ENCODE peak calls at places on chromosomes 5 and 9, in ten cellular contexts. One of them, this sample, is unnamed.

GRCh38 chr9:96449522-96449843 is 486 bp upstream of the HABP4 start:
- DNase-seq in foreskin keratinocyte: no peak
- DNase-seq in PC-3: no peak
- DNase-seq in activated T-cell treated with anti-CD3 and anti-CD28 coated beads, Interleukin-2, amount 50 U/mL, for 72 hours: no peak
- DNase-seq in ACHN: no peak
- DNase-seq in head of caudate nucleus: no peak
- DNase-seq in HCEC 1CT: no peak
- DNase-seq in pancreas: no peak
- DNase-seq in fibroblast of the conjunctiva: no peak
- DNase-seq in RWPE1: no peak
- DNase-seq in this sample: no peak

GRCh38 chr5:92508271-92508670 is 1072.7 kb downstream of the NR2F1-AS1 start:
- DNase-seq in ACHN: peak; percentile 14
- DNase-seq in fibroblast of the conjunctiva: no peak
- DNase-seq in HCEC 1CT: no peak
- DNase-seq in PC-3: peak; percentile 2
- DNase-seq in RWPE1: no peak
- DNase-seq in activated T-cell treated with anti-CD3 and anti-CD28 coated beads, Interleukin-2, amount 50 U/mL, for 72 hours: no peak
- DNase-seq in pancreas: no peak
- DNase-seq in foreskin keratinocyte: peak; percentile 17
- DNase-seq in head of caudate nucleus: no peak
- DNase-seq in this sample: peak; percentile 4

GRCh38 chr5:50445281-50445949 is 4.3 kb upstream of the EMB start:
- DNase-seq in PC-3: no peak
- DNase-seq in HCEC 1CT: no peak
- DNase-seq in head of caudate nucleus: no peak
- DNase-seq in pancreas: no peak
- DNase-seq in activated T-cell treated with anti-CD3 and anti-CD28 coated beads, Interleukin-2, amount 50 U/mL, for 72 hours: peak; percentile 25
- DNase-seq in foreskin keratinocyte: no peak
- DNase-seq in fibroblast of the conjunctiva: no peak
- DNase-seq in RWPE1: no peak
- DNase-seq in ACHN: no peak
- DNase-seq in this sample: no peak

GRCh38 chr5:134143964-134144941 is 29.8 kb downstream of the TCF7 start:
- DNase-seq in HCEC 1CT: no peak
- DNase-seq in activated T-cell treated with anti-CD3 and anti-CD28 coated beads, Interleukin-2, amount 50 U/mL, for 72 hours: no peak
- DNase-seq in foreskin keratinocyte: no peak
- DNase-seq in pancreas: peak; percentile 55
- DNase-seq in RWPE1: no peak
- DNase-seq in fibroblast of the conjunctiva: no peak
- DNase-seq in head of caudate nucleus: peak; percentile 4
- DNase-seq in ACHN: no peak
- DNase-seq in PC-3: no peak
- DNase-seq in this sample: no peak

GRCh38 chr9:79877943-79878612 is 306.3 kb downstream of the TLE4 start:
- DNase-seq in pancreas: no peak
- DNase-seq in head of caudate nucleus: no peak
- DNase-seq in fibroblast of the conjunctiva: no peak
- DNase-seq in foreskin keratinocyte: no peak
- DNase-seq in activated T-cell treated with anti-CD3 and anti-CD28 coated beads, Interleukin-2, amount 50 U/mL, for 72 hours: no peak
- DNase-seq in PC-3: peak; percentile 6
- DNase-seq in RWPE1: no peak
- DNase-seq in HCEC 1CT: no peak
- DNase-seq in ACHN: no peak
- DNase-seq in this sample: no peak

GRCh38 chr5:122236270-122236669 is 75.8 kb upstream of the SNCAIP start:
- DNase-seq in PC-3: peak; percentile 59
- DNase-seq in pancreas: no peak
- DNase-seq in foreskin keratinocyte: peak; percentile 64
- DNase-seq in head of caudate nucleus: no peak
- DNase-seq in ACHN: no peak
- DNase-seq in HCEC 1CT: no peak
- DNase-seq in activated T-cell treated with anti-CD3 and anti-CD28 coated beads, Interleukin-2, amount 50 U/mL, for 72 hours: no peak
- DNase-seq in fibroblast of the conjunctiva: no peak
- DNase-seq in RWPE1: peak; percentile 38
- DNase-seq in this sample: peak; percentile 57

GRCh38 chr5:1488882-1489680 is 34.7 kb downstream of the LPCAT1 start:
- DNase-seq in RWPE1: peak; percentile 38
- DNase-seq in fibroblast of the conjunctiva: peak; percentile 55
- DNase-seq in activated T-cell treated with anti-CD3 and anti-CD28 coated beads, Interleukin-2, amount 50 U/mL, for 72 hours: peak; percentile 69
- DNase-seq in ACHN: peak; percentile 5
- DNase-seq in pancreas: peak; percentile 30
- DNase-seq in HCEC 1CT: peak; percentile 82
- DNase-seq in head of caudate nucleus: no peak
- DNase-seq in foreskin keratinocyte: peak; percentile 37
- DNase-seq in PC-3: peak; percentile 69
- DNase-seq in this sample: peak; percentile 87

GRCh38 chr5:158152151-158152550 is 293.2 kb upstream of the CLINT1 start:
- DNase-seq in PC-3: no peak
- DNase-seq in foreskin keratinocyte: no peak
- DNase-seq in fibroblast of the conjunctiva: no peak
- DNase-seq in RWPE1: no peak
- DNase-seq in ACHN: no peak
- DNase-seq in activated T-cell treated with anti-CD3 and anti-CD28 coated beads, Interleukin-2, amount 50 U/mL, for 72 hours: no peak
- DNase-seq in head of caudate nucleus: no peak
- DNase-seq in HCEC 1CT: no peak
- DNase-seq in pancreas: no peak
- DNase-seq in this sample: no peak

GRCh38 chr9:105716146-105716545 is 21.8 kb downstream of the TMEM38B start:
- DNase-seq in PC-3: no peak
- DNase-seq in pancreas: no peak
- DNase-seq in head of caudate nucleus: no peak
- DNase-seq in ACHN: no peak
- DNase-seq in HCEC 1CT: no peak
- DNase-seq in activated T-cell treated with anti-CD3 and anti-CD28 coated beads, Interleukin-2, amount 50 U/mL, for 72 hours: no peak
- DNase-seq in foreskin keratinocyte: no peak
- DNase-seq in RWPE1: no peak
- DNase-seq in fibroblast of the conjunctiva: no peak
- DNase-seq in this sample: no peak

GRCh38 chr9:68685770-68686169 is 19.3 kb upstream of the PIP5K1B start:
- DNase-seq in RWPE1: no peak
- DNase-seq in head of caudate nucleus: no peak
- DNase-seq in PC-3: peak; percentile 51
- DNase-seq in ACHN: peak; percentile 49
- DNase-seq in pancreas: no peak
- DNase-seq in fibroblast of the conjunctiva: no peak
- DNase-seq in activated T-cell treated with anti-CD3 and anti-CD28 coated beads, Interleukin-2, amount 50 U/mL, for 72 hours: peak; percentile 47
- DNase-seq in HCEC 1CT: no peak
- DNase-seq in foreskin keratinocyte: no peak
- DNase-seq in this sample: peak; percentile 17

GRCh38 chr9:136297766-136298735 is 5.8 kb downstream of the CCDC187 start:
- DNase-seq in foreskin keratinocyte: no peak
- DNase-seq in fibroblast of the conjunctiva: no peak
- DNase-seq in HCEC 1CT: no peak
- DNase-seq in pancreas: peak; percentile 77
- DNase-seq in head of caudate nucleus: no peak
- DNase-seq in RWPE1: no peak
- DNase-seq in ACHN: no peak
- DNase-seq in activated T-cell treated with anti-CD3 and anti-CD28 coated beads, Interleukin-2, amount 50 U/mL, for 72 hours: no peak
- DNase-seq in PC-3: no peak
- DNase-seq in this sample: no peak

GRCh38 chr5:39194466-39195136 is 24.8 kb downstream of the FYB1 start:
- DNase-seq in PC-3: peak; percentile 82
- DNase-seq in ACHN: no peak
- DNase-seq in fibroblast of the conjunctiva: no peak
- DNase-seq in RWPE1: peak; percentile 81
- DNase-seq in pancreas: no peak
- DNase-seq in head of caudate nucleus: no peak
- DNase-seq in activated T-cell treated with anti-CD3 and anti-CD28 coated beads, Interleukin-2, amount 50 U/mL, for 72 hours: no peak
- DNase-seq in foreskin keratinocyte: peak; percentile 91
- DNase-seq in HCEC 1CT: peak; percentile 95
- DNase-seq in this sample: peak; percentile 23

GRCh38 chr9:114281421-114282103 is 41.3 kb upstream of the ORM1 start:
- DNase-seq in head of caudate nucleus: no peak
- DNase-seq in fibroblast of the conjunctiva: peak; percentile 57
- DNase-seq in HCEC 1CT: no peak
- DNase-seq in PC-3: no peak
- DNase-seq in activated T-cell treated with anti-CD3 and anti-CD28 coated beads, Interleukin-2, amount 50 U/mL, for 72 hours: no peak
- DNase-seq in ACHN: no peak
- DNase-seq in RWPE1: no peak
- DNase-seq in pancreas: peak; percentile 45
- DNase-seq in foreskin keratinocyte: peak; percentile 50
- DNase-seq in this sample: no peak

GRCh38 chr5:151696470-151697061 is 9.9 kb upstream of the SPARC start:
- DNase-seq in HCEC 1CT: peak; percentile 95
- DNase-seq in ACHN: peak; percentile 58
- DNase-seq in pancreas: no peak
- DNase-seq in activated T-cell treated with anti-CD3 and anti-CD28 coated beads, Interleukin-2, amount 50 U/mL, for 72 hours: no peak
- DNase-seq in fibroblast of the conjunctiva: peak; percentile 94
- DNase-seq in head of caudate nucleus: peak; percentile 55
- DNase-seq in foreskin keratinocyte: no peak
- DNase-seq in PC-3: no peak
- DNase-seq in RWPE1: no peak
- DNase-seq in this sample: peak; percentile 86

GRCh38 chr5:137995077-137995746 is 37.7 kb downstream of the FAM13B start:
- DNase-seq in head of caudate nucleus: no peak
- DNase-seq in ACHN: no peak
- DNase-seq in pancreas: no peak
- DNase-seq in HCEC 1CT: peak; percentile 48
- DNase-seq in foreskin keratinocyte: peak; percentile 23
- DNase-seq in activated T-cell treated with anti-CD3 and anti-CD28 coated beads, Interleukin-2, amount 50 U/mL, for 72 hours: no peak
- DNase-seq in RWPE1: no peak
- DNase-seq in fibroblast of the conjunctiva: peak; percentile 12
- DNase-seq in PC-3: peak; percentile 43
- DNase-seq in this sample: peak; percentile 10

GRCh38 chr9:120109242-120109641 is 470.7 kb downstream of the CDK5RAP2 start:
- DNase-seq in ACHN: peak; percentile 7
- DNase-seq in fibroblast of the conjunctiva: no peak
- DNase-seq in foreskin keratinocyte: no peak
- DNase-seq in HCEC 1CT: no peak
- DNase-seq in activated T-cell treated with anti-CD3 and anti-CD28 coated beads, Interleukin-2, amount 50 U/mL, for 72 hours: no peak
- DNase-seq in RWPE1: peak; percentile 23
- DNase-seq in head of caudate nucleus: no peak
- DNase-seq in pancreas: no peak
- DNase-seq in PC-3: no peak
- DNase-seq in this sample: peak; percentile 20

GRCh38 chr5:55171471-55171870 is 1.5 kb downstream of the CDC20B start:
- DNase-seq in head of caudate nucleus: no peak
- DNase-seq in PC-3: no peak
- DNase-seq in pancreas: no peak
- DNase-seq in fibroblast of the conjunctiva: no peak
- DNase-seq in RWPE1: no peak
- DNase-seq in activated T-cell treated with anti-CD3 and anti-CD28 coated beads, Interleukin-2, amount 50 U/mL, for 72 hours: no peak
- DNase-seq in HCEC 1CT: no peak
- DNase-seq in ACHN: no peak
- DNase-seq in foreskin keratinocyte: no peak
- DNase-seq in this sample: no peak

GRCh38 chr9:126478216-126478981 is 135.3 kb upstream of the LMX1B start:
- DNase-seq in ACHN: no peak
- DNase-seq in foreskin keratinocyte: no peak
- DNase-seq in pancreas: no peak
- DNase-seq in activated T-cell treated with anti-CD3 and anti-CD28 coated beads, Interleukin-2, amount 50 U/mL, for 72 hours: no peak
- DNase-seq in RWPE1: no peak
- DNase-seq in head of caudate nucleus: peak; percentile 61
- DNase-seq in HCEC 1CT: no peak
- DNase-seq in fibroblast of the conjunctiva: no peak
- DNase-seq in PC-3: no peak
- DNase-seq in this sample: no peak

GRCh38 chr9:103361906-103362305 is 366.8 kb downstream of the CYLC2 start:
- DNase-seq in head of caudate nucleus: no peak
- DNase-seq in ACHN: no peak
- DNase-seq in foreskin keratinocyte: peak; percentile 50
- DNase-seq in activated T-cell treated with anti-CD3 and anti-CD28 coated beads, Interleukin-2, amount 50 U/mL, for 72 hours: no peak
- DNase-seq in pancreas: no peak
- DNase-seq in RWPE1: peak; percentile 18
- DNase-seq in HCEC 1CT: no peak
- DNase-seq in PC-3: no peak
- DNase-seq in fibroblast of the conjunctiva: no peak
- DNase-seq in this sample: peak; percentile 1

GRCh38 chr9:126363250-126363649 is 36.6 kb downstream of the MVB12B start:
- DNase-seq in PC-3: peak; percentile 86
- DNase-seq in head of caudate nucleus: no peak
- DNase-seq in ACHN: no peak
- DNase-seq in foreskin keratinocyte: no peak
- DNase-seq in HCEC 1CT: no peak
- DNase-seq in fibroblast of the conjunctiva: no peak
- DNase-seq in activated T-cell treated with anti-CD3 and anti-CD28 coated beads, Interleukin-2, amount 50 U/mL, for 72 hours: no peak
- DNase-seq in pancreas: no peak
- DNase-seq in RWPE1: no peak
- DNase-seq in this sample: no peak

GRCh38 chr5:151724360-151724759 is 34.1 kb downstream of the ATOX1 start:
- DNase-seq in PC-3: no peak
- DNase-seq in head of caudate nucleus: peak; percentile 51
- DNase-seq in RWPE1: no peak
- DNase-seq in HCEC 1CT: no peak
- DNase-seq in foreskin keratinocyte: no peak
- DNase-seq in activated T-cell treated with anti-CD3 and anti-CD28 coated beads, Interleukin-2, amount 50 U/mL, for 72 hours: no peak
- DNase-seq in fibroblast of the conjunctiva: no peak
- DNase-seq in pancreas: no peak
- DNase-seq in ACHN: no peak
- DNase-seq in this sample: no peak

GRCh38 chr9:137236238-137236935 is 4.7 kb upstream of the TUBB4B start:
- DNase-seq in HCEC 1CT: peak; percentile 60
- DNase-seq in head of caudate nucleus: peak; percentile 88
- DNase-seq in pancreas: peak; percentile 95
- DNase-seq in foreskin keratinocyte: peak; percentile 37
- DNase-seq in activated T-cell treated with anti-CD3 and anti-CD28 coated beads, Interleukin-2, amount 50 U/mL, for 72 hours: peak; percentile 94
- DNase-seq in RWPE1: peak; percentile 95
- DNase-seq in PC-3: peak; percentile 74
- DNase-seq in ACHN: peak; percentile 75
- DNase-seq in fibroblast of the conjunctiva: peak; percentile 51
- DNase-seq in this sample: peak; percentile 72

GRCh38 chr9:79264511-79265448 is 307.0 kb upstream of the TLE4 start:
- DNase-seq in RWPE1: no peak
- DNase-seq in pancreas: no peak
- DNase-seq in head of caudate nucleus: no peak
- DNase-seq in PC-3: no peak
- DNase-seq in foreskin keratinocyte: no peak
- DNase-seq in fibroblast of the conjunctiva: no peak
- DNase-seq in activated T-cell treated with anti-CD3 and anti-CD28 coated beads, Interleukin-2, amount 50 U/mL, for 72 hours: no peak
- DNase-seq in HCEC 1CT: no peak
- DNase-seq in ACHN: no peak
- DNase-seq in this sample: no peak

GRCh38 chr5:5240234-5240633 is 100.1 kb downstream of the ADAMTS16 start:
- DNase-seq in pancreas: no peak
- DNase-seq in foreskin keratinocyte: no peak
- DNase-seq in head of caudate nucleus: no peak
- DNase-seq in PC-3: no peak
- DNase-seq in fibroblast of the conjunctiva: no peak
- DNase-seq in HCEC 1CT: no peak
- DNase-seq in activated T-cell treated with anti-CD3 and anti-CD28 coated beads, Interleukin-2, amount 50 U/mL, for 72 hours: no peak
- DNase-seq in RWPE1: no peak
- DNase-seq in ACHN: no peak
- DNase-seq in this sample: no peak

GRCh38 chr5:79697222-79698164 is 7.9 kb downstream of the CMYA5 start:
- DNase-seq in RWPE1: no peak
- DNase-seq in HCEC 1CT: peak; percentile 71
- DNase-seq in activated T-cell treated with anti-CD3 and anti-CD28 coated beads, Interleukin-2, amount 50 U/mL, for 72 hours: no peak
- DNase-seq in pancreas: no peak
- DNase-seq in PC-3: no peak
- DNase-seq in foreskin keratinocyte: no peak
- DNase-seq in fibroblast of the conjunctiva: no peak
- DNase-seq in head of caudate nucleus: no peak
- DNase-seq in ACHN: no peak
- DNase-seq in this sample: no peak

GRCh38 chr9:34446468-34446891 is 11.9 kb downstream of the FAM219A start:
- DNase-seq in ACHN: no peak
- DNase-seq in HCEC 1CT: peak; percentile 65
- DNase-seq in foreskin keratinocyte: no peak
- DNase-seq in RWPE1: no peak
- DNase-seq in activated T-cell treated with anti-CD3 and anti-CD28 coated beads, Interleukin-2, amount 50 U/mL, for 72 hours: no peak
- DNase-seq in head of caudate nucleus: no peak
- DNase-seq in fibroblast of the conjunctiva: no peak
- DNase-seq in PC-3: no peak
- DNase-seq in pancreas: no peak
- DNase-seq in this sample: no peak

GRCh38 chr5:116778015-116778414 is 203.4 kb upstream of the SEMA6A start:
- DNase-seq in HCEC 1CT: no peak
- DNase-seq in foreskin keratinocyte: no peak
- DNase-seq in RWPE1: no peak
- DNase-seq in activated T-cell treated with anti-CD3 and anti-CD28 coated beads, Interleukin-2, amount 50 U/mL, for 72 hours: no peak
- DNase-seq in head of caudate nucleus: no peak
- DNase-seq in PC-3: no peak
- DNase-seq in pancreas: no peak
- DNase-seq in ACHN: peak; percentile 29
- DNase-seq in fibroblast of the conjunctiva: no peak
- DNase-seq in this sample: no peak

GRCh38 chr5:145953202-145953601 is 16.8 kb downstream of the SH3RF2 start:
- DNase-seq in HCEC 1CT: no peak
- DNase-seq in head of caudate nucleus: no peak
- DNase-seq in RWPE1: no peak
- DNase-seq in ACHN: no peak
- DNase-seq in activated T-cell treated with anti-CD3 and anti-CD28 coated beads, Interleukin-2, amount 50 U/mL, for 72 hours: no peak
- DNase-seq in PC-3: no peak
- DNase-seq in foreskin keratinocyte: no peak
- DNase-seq in pancreas: no peak
- DNase-seq in fibroblast of the conjunctiva: no peak
- DNase-seq in this sample: no peak